ENCODE peak calls at places on chromosomes 3 and 15, in six cellular contexts. P, T, G, X, S and Q are unnamed samples.

GRCh38 chr15:52445553-52445952 is 83.1 kb downstream of the MYO5A start:
- DNase-seq in G (no peak), S (peak; percentile 63), P (no peak), T (no peak), X (no peak), Q (no peak)

GRCh38 chr3:52053307-52054304 is 2.8 kb downstream of the DUSP7 start:
- DNase-seq in T (no peak), X (peak; percentile 68), P (no peak), S (no peak), G (no peak), Q (no peak)

GRCh38 chr3:52019352-52020080 is 23.8 kb upstream of the RPL29 start:
- DNase-seq in S (peak; percentile 89), G (no peak), T (no peak), X (no peak), P (no peak), Q (no peak)

GRCh38 chr3:13073042-13073906 is at the start of gene IQSEC1:
- DNase-seq in X (peak; percentile 92), S (peak; percentile 90), P (peak; percentile 31), G (peak; percentile 86), T (peak; percentile 80), Q (peak; percentile 84)

GRCh38 chr3:194032828-194033435 is 103.0 kb upstream of the HES1 start:
- DNase-seq in P (no peak), X (no peak), S (no peak), G (no peak), T (no peak), Q (no peak)

GRCh38 chr3:122235147-122235546 is 51.7 kb downstream of the CASR start:
- DNase-seq in T (no peak), G (no peak), S (no peak), P (no peak), X (peak; percentile 46), Q (no peak)

GRCh38 chr15:67840747-67841634 is 1.1 kb upstream of the RNU6-1 start:
- DNase-seq in P (no peak), T (no peak), X (peak; percentile 44), G (no peak), S (peak; percentile 76), Q (no peak)

GRCh38 chr15:63076136-63077005 is 33.8 kb downstream of the TPM1 start:
- DNase-seq in S (no peak), T (peak; percentile 43), X (no peak), P (no peak), G (no peak), Q (no peak)

GRCh38 chr15:56351362-56351761 is 13.9 kb upstream of the TEX9 start:
- DNase-seq in S (no peak), T (no peak), G (no peak), P (no peak), X (no peak), Q (no peak)

GRCh38 chr3:117786339-117786738 is 1076.8 kb downstream of the TUSC7 start:
- DNase-seq in G (no peak), T (no peak), S (no peak), X (no peak), P (no peak), Q (no peak)

GRCh38 chr3:176147251-176147650 is 1050.0 kb downstream of the TBL1XR1 start:
- DNase-seq in X (no peak), P (no peak), T (no peak), G (no peak), S (no peak), Q (no peak)

GRCh38 chr15:69973102-69973714 is 124.5 kb downstream of the TLE3 start:
- DNase-seq in T (no peak), S (no peak), P (no peak), X (peak; percentile 42), G (no peak), Q (peak; percentile 44)

GRCh38 chr3:51279448-51279847 is 105.6 kb upstream of the MANF start:
- DNase-seq in G (no peak), X (no peak), P (no peak), T (no peak), S (no peak), Q (no peak)

GRCh38 chr3:189392969-189393368 is 221.2 kb downstream of the TPRG1 start:
- DNase-seq in G (no peak), P (no peak), S (no peak), T (no peak), X (no peak), Q (no peak)

GRCh38 chr3:58281069-58281468 is 25.0 kb upstream of the RPP14 start:
- DNase-seq in G (no peak), T (no peak), S (no peak), P (no peak), X (no peak), Q (no peak)